ENCODE peak calls at places on chromosomes 13 and 19, in ten cellular contexts. One of them, this sample, is unnamed.

GRCh38 chr19:45340232-45340898 is at the start of gene KLC3:
- DNase-seq in right lobe of liver: no peak
- DNase-seq in uterus: no peak
- DNase-seq in NB4: no peak
- DNase-seq in HCT116: peak; percentile 27
- DNase-seq in IMR-90: no peak
- DNase-seq in lower leg skin: no peak
- DNase-seq in heart left ventricle: no peak
- DNase-seq in ovary: no peak
- DNase-seq in body of pancreas: peak; percentile 68
- DNase-seq in this sample: no peak

GRCh38 chr13:113113846-113114271 is 8.3 kb downstream of the F7 start:
- DNase-seq in right lobe of liver: peak; percentile 40
- DNase-seq in uterus: peak; percentile 7
- DNase-seq in NB4: no peak
- DNase-seq in HCT116: no peak
- DNase-seq in IMR-90: no peak
- DNase-seq in lower leg skin: peak; percentile 64
- DNase-seq in heart left ventricle: peak; percentile 11
- DNase-seq in ovary: no peak
- DNase-seq in body of pancreas: no peak
- DNase-seq in this sample: no peak

GRCh38 chr13:44263920-44264610 is 109.6 kb upstream of the SERP2 start:
- DNase-seq in right lobe of liver: no peak
- DNase-seq in uterus: peak; percentile 40
- DNase-seq in NB4: no peak
- DNase-seq in HCT116: no peak
- DNase-seq in IMR-90: peak; percentile 20
- DNase-seq in lower leg skin: peak; percentile 75
- DNase-seq in heart left ventricle: no peak
- DNase-seq in ovary: peak; percentile 74
- DNase-seq in body of pancreas: no peak
- DNase-seq in this sample: no peak

GRCh38 chr13:82822935-82823334 is 1059.3 kb downstream of the SLITRK1 start:
- DNase-seq in right lobe of liver: no peak
- DNase-seq in uterus: no peak
- DNase-seq in NB4: no peak
- DNase-seq in HCT116: no peak
- DNase-seq in IMR-90: no peak
- DNase-seq in lower leg skin: no peak
- DNase-seq in heart left ventricle: no peak
- DNase-seq in ovary: no peak
- DNase-seq in body of pancreas: no peak
- DNase-seq in this sample: no peak

GRCh38 chr13:106466691-106467405 is 68.6 kb downstream of the EFNB2 start:
- DNase-seq in right lobe of liver: no peak
- DNase-seq in uterus: no peak
- DNase-seq in NB4: peak; percentile 69
- DNase-seq in HCT116: no peak
- DNase-seq in IMR-90: no peak
- DNase-seq in lower leg skin: no peak
- DNase-seq in heart left ventricle: no peak
- DNase-seq in ovary: no peak
- DNase-seq in body of pancreas: no peak
- DNase-seq in this sample: no peak

GRCh38 chr19:19385900-19386339 is 19.6 kb upstream of the GATAD2A start:
- DNase-seq in right lobe of liver: no peak
- DNase-seq in uterus: peak; percentile 34
- DNase-seq in NB4: peak; percentile 83
- DNase-seq in HCT116: no peak
- DNase-seq in IMR-90: no peak
- DNase-seq in lower leg skin: peak; percentile 92
- DNase-seq in heart left ventricle: peak; percentile 55
- DNase-seq in ovary: no peak
- DNase-seq in body of pancreas: no peak
- DNase-seq in this sample: no peak

GRCh38 chr13:114067886-114068722 is 64.3 kb downstream of the RASA3 start:
- DNase-seq in right lobe of liver: no peak
- DNase-seq in uterus: peak; percentile 21
- DNase-seq in NB4: peak; percentile 30
- DNase-seq in HCT116: no peak
- DNase-seq in IMR-90: no peak
- DNase-seq in lower leg skin: no peak
- DNase-seq in heart left ventricle: peak; percentile 29
- DNase-seq in ovary: peak; percentile 33
- DNase-seq in body of pancreas: no peak
- DNase-seq in this sample: no peak

GRCh38 chr19:39557791-39558622 is 18.0 kb upstream of the EID2 start:
- DNase-seq in right lobe of liver: no peak
- DNase-seq in uterus: no peak
- DNase-seq in NB4: no peak
- DNase-seq in HCT116: no peak
- DNase-seq in IMR-90: peak; percentile 11
- DNase-seq in lower leg skin: no peak
- DNase-seq in heart left ventricle: no peak
- DNase-seq in ovary: no peak
- DNase-seq in body of pancreas: no peak
- DNase-seq in this sample: no peak

GRCh38 chr13:84445776-84446175 is 563.5 kb upstream of the SLITRK1 start:
- DNase-seq in right lobe of liver: no peak
- DNase-seq in uterus: no peak
- DNase-seq in NB4: no peak
- DNase-seq in HCT116: no peak
- DNase-seq in IMR-90: peak; percentile 71
- DNase-seq in lower leg skin: no peak
- DNase-seq in heart left ventricle: no peak
- DNase-seq in ovary: no peak
- DNase-seq in body of pancreas: no peak
- DNase-seq in this sample: no peak

DNA sequence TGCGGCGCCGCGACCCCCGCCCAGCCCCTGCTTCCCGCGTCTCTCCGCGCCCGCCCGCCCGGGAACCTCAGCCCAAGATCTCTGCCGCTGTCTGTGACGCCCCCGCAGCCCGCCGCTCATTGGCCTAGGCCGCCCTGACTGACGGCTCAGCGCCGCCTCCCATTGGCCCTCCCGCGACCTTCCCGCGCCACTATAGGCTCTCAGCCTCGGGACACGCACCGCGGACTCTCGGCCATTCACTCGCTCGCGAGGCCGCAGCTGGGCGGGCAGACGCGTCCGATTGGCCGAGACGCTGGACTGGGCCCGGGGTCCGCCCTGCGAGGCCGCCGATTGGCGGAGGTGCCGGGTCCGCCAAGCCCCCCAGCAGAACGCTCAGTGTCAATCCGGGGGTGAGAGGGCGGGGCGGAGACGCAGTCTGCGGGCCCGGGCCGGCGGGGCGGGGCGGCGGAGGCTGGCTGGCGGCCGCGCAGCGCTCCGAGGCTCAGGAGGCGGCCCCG is at the start of gene PRKACA:
- DNase-seq in right lobe of liver: peak; percentile 100
- DNase-seq in uterus: peak; percentile 97
- DNase-seq in NB4: peak; percentile 99
- DNase-seq in HCT116: peak; percentile 96
- DNase-seq in IMR-90: peak; percentile 98
- DNase-seq in lower leg skin: peak; percentile 100
- DNase-seq in heart left ventricle: peak; percentile 100
- DNase-seq in ovary: peak; percentile 99
- DNase-seq in body of pancreas: peak; percentile 99
- DNase-seq in this sample: peak; percentile 98
- TF ChIP-seq POLR2A in right lobe of liver: no peak
- TF ChIP-seq POLR2A in uterus: peak; percentile 54
- TF ChIP-seq POLR2A in NB4: no peak
- TF ChIP-seq POLR2A in HCT116: no peak
- TF ChIP-seq POLR2A in IMR-90: no peak
- TF ChIP-seq POLR2A in lower leg skin: no peak
- TF ChIP-seq POLR2A in heart left ventricle: peak; percentile 72
- TF ChIP-seq POLR2A in ovary: no peak
- TF ChIP-seq POLR2A in body of pancreas: no peak
- TF ChIP-seq POLR2A in this sample: peak; percentile 46

DNA sequence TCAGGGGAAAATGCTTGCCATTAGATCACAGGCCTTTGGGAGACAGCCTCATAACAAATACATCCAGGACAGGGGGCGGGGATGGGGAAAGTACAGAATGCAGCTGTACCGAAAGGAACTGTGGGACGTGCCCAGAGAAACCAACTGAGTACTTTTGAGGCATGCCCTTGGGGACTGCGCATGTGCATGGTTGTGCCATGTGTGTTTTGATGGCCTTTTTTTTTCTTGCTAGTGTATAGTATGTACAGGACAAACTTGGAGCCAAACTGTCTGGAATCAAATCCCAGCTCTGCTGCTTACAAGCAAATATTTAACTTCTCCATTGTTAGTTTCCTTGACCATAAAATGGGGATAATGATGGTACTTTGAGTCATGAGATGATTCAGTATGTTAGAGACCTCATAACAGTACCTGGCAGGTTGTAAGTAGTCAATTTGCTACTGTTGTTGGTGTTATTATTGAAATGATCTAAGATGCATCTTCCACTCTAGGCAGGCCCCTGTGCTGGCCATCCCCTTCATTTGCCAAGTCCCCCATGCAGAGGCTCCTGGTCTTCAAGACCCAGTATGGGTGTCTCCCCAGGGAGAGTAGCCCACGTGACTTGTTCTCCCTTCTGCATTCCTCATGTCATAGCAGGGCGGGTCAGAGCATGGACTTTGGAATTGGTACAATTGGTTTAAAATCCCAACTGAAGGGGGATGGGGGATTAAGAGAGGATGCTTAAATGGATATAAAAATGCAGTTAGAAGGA is 68.2 kb upstream of the NPAS1 start:
- DNase-seq in right lobe of liver: peak; percentile 63
- DNase-seq in uterus: no peak
- DNase-seq in NB4: no peak
- DNase-seq in HCT116: peak; percentile 37
- DNase-seq in IMR-90: peak; percentile 45
- DNase-seq in lower leg skin: no peak
- DNase-seq in heart left ventricle: no peak
- DNase-seq in ovary: no peak
- DNase-seq in body of pancreas: no peak
- DNase-seq in this sample: no peak
- H3K4me3 ChIP-seq in right lobe of liver: no peak overlapping the region
- H3K4me3 ChIP-seq in uterus: no peak overlapping the region
- H3K4me3 ChIP-seq in NB4: no peak overlapping the region
- H3K4me3 ChIP-seq in HCT116: peak overlapping the region; percentile 36
- H3K4me3 ChIP-seq in IMR-90: no peak overlapping the region
- H3K4me3 ChIP-seq in lower leg skin: no peak overlapping the region
- H3K4me3 ChIP-seq in heart left ventricle: no peak overlapping the region
- H3K4me3 ChIP-seq in ovary: no peak overlapping the region
- H3K4me3 ChIP-seq in body of pancreas: no peak overlapping the region
- H3K4me3 ChIP-seq in this sample: no peak overlapping the region

GRCh38 chr13:27141746-27142145 is 29.9 kb downstream of the USP12 start:
- DNase-seq in right lobe of liver: no peak
- DNase-seq in uterus: no peak
- DNase-seq in NB4: no peak
- DNase-seq in HCT116: no peak
- DNase-seq in IMR-90: no peak
- DNase-seq in lower leg skin: no peak
- DNase-seq in heart left ventricle: no peak
- DNase-seq in ovary: no peak
- DNase-seq in body of pancreas: no peak
- DNase-seq in this sample: no peak
- TF ChIP-seq POLR2A in right lobe of liver: no peak
- TF ChIP-seq POLR2A in uterus: no peak
- TF ChIP-seq POLR2A in NB4: no peak
- TF ChIP-seq POLR2A in HCT116: no peak
- TF ChIP-seq POLR2A in IMR-90: no peak
- TF ChIP-seq POLR2A in lower leg skin: no peak
- TF ChIP-seq POLR2A in heart left ventricle: no peak
- TF ChIP-seq POLR2A in ovary: no peak
- TF ChIP-seq POLR2A in body of pancreas: no peak
- TF ChIP-seq POLR2A in this sample: no peak

GRCh38 chr13:22880756-22881701 is 299.8 kb upstream of the SGCG start:
- DNase-seq in right lobe of liver: no peak
- DNase-seq in uterus: no peak
- DNase-seq in NB4: no peak
- DNase-seq in HCT116: no peak
- DNase-seq in IMR-90: no peak
- DNase-seq in lower leg skin: no peak
- DNase-seq in heart left ventricle: no peak
- DNase-seq in ovary: no peak
- DNase-seq in body of pancreas: no peak
- DNase-seq in this sample: no peak
- H3K4me3 ChIP-seq in right lobe of liver: no peak overlapping the region
- H3K4me3 ChIP-seq in uterus: no peak overlapping the region
- H3K4me3 ChIP-seq in NB4: no peak overlapping the region
- H3K4me3 ChIP-seq in HCT116: no peak overlapping the region
- H3K4me3 ChIP-seq in IMR-90: no peak overlapping the region
- H3K4me3 ChIP-seq in lower leg skin: no peak overlapping the region
- H3K4me3 ChIP-seq in heart left ventricle: no peak overlapping the region
- H3K4me3 ChIP-seq in ovary: no peak overlapping the region
- H3K4me3 ChIP-seq in body of pancreas: no peak overlapping the region
- H3K4me3 ChIP-seq in this sample: no peak overlapping the region

GRCh38 chr19:2047449-2048103 is 3.5 kb downstream of the MKNK2 start:
- DNase-seq in right lobe of liver: peak; percentile 83
- DNase-seq in uterus: peak; percentile 68
- DNase-seq in NB4: peak; percentile 16
- DNase-seq in HCT116: no peak
- DNase-seq in IMR-90: no peak
- DNase-seq in lower leg skin: no peak
- DNase-seq in heart left ventricle: peak; percentile 72
- DNase-seq in ovary: peak; percentile 67
- DNase-seq in body of pancreas: peak; percentile 96
- DNase-seq in this sample: peak; percentile 86
- TF ChIP-seq POLR2A in right lobe of liver: no peak
- TF ChIP-seq POLR2A in uterus: no peak
- TF ChIP-seq POLR2A in NB4: no peak
- TF ChIP-seq POLR2A in HCT116: no peak
- TF ChIP-seq POLR2A in IMR-90: no peak
- TF ChIP-seq POLR2A in lower leg skin: no peak
- TF ChIP-seq POLR2A in heart left ventricle: no peak
- TF ChIP-seq POLR2A in ovary: no peak
- TF ChIP-seq POLR2A in body of pancreas: no peak
- TF ChIP-seq POLR2A in this sample: peak; percentile 26

DNA sequence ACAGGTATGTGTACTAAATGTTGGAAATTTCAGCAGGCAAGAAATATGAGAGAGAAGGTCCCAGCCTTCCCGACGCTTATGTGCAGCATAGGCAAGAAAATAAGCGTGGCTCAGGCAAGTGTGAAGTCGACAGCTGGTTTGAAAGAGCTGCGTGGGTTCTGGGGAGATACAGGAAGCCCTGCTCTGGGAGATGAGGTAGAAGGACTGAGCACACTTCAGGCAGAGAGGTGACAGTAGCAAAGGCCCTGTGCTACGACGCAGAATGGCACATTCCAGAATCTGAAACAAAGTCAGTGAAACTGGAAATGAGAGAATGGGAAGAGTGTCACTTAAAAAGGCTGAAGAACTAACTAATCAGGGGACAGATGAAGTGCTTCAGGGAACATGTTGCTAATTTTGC is 160.2 kb downstream of the SPRY2 start:
- DNase-seq in right lobe of liver: no peak
- DNase-seq in uterus: no peak
- DNase-seq in NB4: no peak
- DNase-seq in HCT116: no peak
- DNase-seq in IMR-90: no peak
- DNase-seq in lower leg skin: no peak
- DNase-seq in heart left ventricle: no peak
- DNase-seq in ovary: no peak
- DNase-seq in body of pancreas: no peak
- DNase-seq in this sample: no peak
- H3K4me3 ChIP-seq in right lobe of liver: no peak overlapping the region
- H3K4me3 ChIP-seq in uterus: no peak overlapping the region
- H3K4me3 ChIP-seq in NB4: no peak overlapping the region
- H3K4me3 ChIP-seq in HCT116: no peak overlapping the region
- H3K4me3 ChIP-seq in IMR-90: no peak overlapping the region
- H3K4me3 ChIP-seq in lower leg skin: no peak overlapping the region
- H3K4me3 ChIP-seq in heart left ventricle: no peak overlapping the region
- H3K4me3 ChIP-seq in ovary: no peak overlapping the region
- H3K4me3 ChIP-seq in body of pancreas: no peak overlapping the region
- H3K4me3 ChIP-seq in this sample: no peak overlapping the region

GRCh38 chr13:24511019-24511823 is 1.4 kb downstream of the PARP4 start:
- DNase-seq in right lobe of liver: no peak
- DNase-seq in uterus: no peak
- DNase-seq in NB4: peak; percentile 79
- DNase-seq in HCT116: peak; percentile 65
- DNase-seq in IMR-90: peak; percentile 91
- DNase-seq in lower leg skin: no peak
- DNase-seq in heart left ventricle: no peak
- DNase-seq in ovary: no peak
- DNase-seq in body of pancreas: no peak
- DNase-seq in this sample: no peak
- TF ChIP-seq POLR2A in right lobe of liver: no peak
- TF ChIP-seq POLR2A in uterus: no peak
- TF ChIP-seq POLR2A in NB4: peak; percentile 17
- TF ChIP-seq POLR2A in HCT116: no peak
- TF ChIP-seq POLR2A in IMR-90: no peak
- TF ChIP-seq POLR2A in lower leg skin: no peak
- TF ChIP-seq POLR2A in heart left ventricle: no peak
- TF ChIP-seq POLR2A in ovary: no peak
- TF ChIP-seq POLR2A in body of pancreas: peak; percentile 29
- TF ChIP-seq POLR2A in this sample: no peak